ENCODE peak calls at places on chromosomes 16 and 17, in four cellular contexts. One of them, this sample, is unnamed.

GRCh38 chr16:84095466-84095865 is 21.3 kb downstream of the MBTPS1 start:
- DNase-seq in mesothelial cell of epicardium: no peak
- DNase-seq in AG04450: no peak
- DNase-seq in stimulated activated naive CD8-positive, alpha-beta T cell treated with anti-CD3 and anti-CD28 coated beads, Interleukin-15, amount 100 ng/mL, for 72 hours: no peak
- DNase-seq in this sample: no peak

GRCh38 chr17:81427446-81428120 is 32.3 kb downstream of the BAHCC1 start:
- DNase-seq in stimulated activated naive CD8-positive, alpha-beta T cell treated with anti-CD3 and anti-CD28 coated beads, Interleukin-15, amount 100 ng/mL, for 72 hours: no peak
- DNase-seq in AG04450: no peak
- DNase-seq in mesothelial cell of epicardium: no peak
- DNase-seq in this sample: peak; percentile 88

GRCh38 chr17:2899911-2900310 is 103.7 kb downstream of the RAP1GAP2 start:
- DNase-seq in stimulated activated naive CD8-positive, alpha-beta T cell treated with anti-CD3 and anti-CD28 coated beads, Interleukin-15, amount 100 ng/mL, for 72 hours: no peak
- DNase-seq in AG04450: no peak
- DNase-seq in mesothelial cell of epicardium: no peak
- DNase-seq in this sample: peak; percentile 86

GRCh38 chr17:81550285-81550684 is 1.9 kb downstream of the FAAP100 start:
- DNase-seq in mesothelial cell of epicardium: no peak
- DNase-seq in AG04450: no peak
- DNase-seq in stimulated activated naive CD8-positive, alpha-beta T cell treated with anti-CD3 and anti-CD28 coated beads, Interleukin-15, amount 100 ng/mL, for 72 hours: no peak
- DNase-seq in this sample: peak; percentile 45

GRCh38 chr16:57166951-57167350 is 18.9 kb downstream of the PSME3IP1 start:
- DNase-seq in AG04450: no peak
- DNase-seq in stimulated activated naive CD8-positive, alpha-beta T cell treated with anti-CD3 and anti-CD28 coated beads, Interleukin-15, amount 100 ng/mL, for 72 hours: no peak
- DNase-seq in mesothelial cell of epicardium: no peak
- DNase-seq in this sample: no peak

GRCh38 chr16:85199069-85199725 is 86.9 kb upstream of the CIBAR2 start:
- DNase-seq in mesothelial cell of epicardium: no peak
- DNase-seq in AG04450: no peak
- DNase-seq in stimulated activated naive CD8-positive, alpha-beta T cell treated with anti-CD3 and anti-CD28 coated beads, Interleukin-15, amount 100 ng/mL, for 72 hours: no peak
- DNase-seq in this sample: no peak

GRCh38 chr16:55113195-55113594 is 182.5 kb downstream of the IRX5 start:
- DNase-seq in mesothelial cell of epicardium: no peak
- DNase-seq in AG04450: no peak
- DNase-seq in stimulated activated naive CD8-positive, alpha-beta T cell treated with anti-CD3 and anti-CD28 coated beads, Interleukin-15, amount 100 ng/mL, for 72 hours: no peak
- DNase-seq in this sample: no peak

GRCh38 chr17:19003966-19004600 is 481 bp downstream of the FAM83G start:
- DNase-seq in mesothelial cell of epicardium: no peak
- DNase-seq in AG04450: no peak
- DNase-seq in stimulated activated naive CD8-positive, alpha-beta T cell treated with anti-CD3 and anti-CD28 coated beads, Interleukin-15, amount 100 ng/mL, for 72 hours: peak; percentile 41
- DNase-seq in this sample: peak; percentile 42

GRCh38 chr17:39198186-39198566 is 707 bp upstream of the CACNB1 start:
- DNase-seq in AG04450: no peak
- DNase-seq in mesothelial cell of epicardium: no peak
- DNase-seq in stimulated activated naive CD8-positive, alpha-beta T cell treated with anti-CD3 and anti-CD28 coated beads, Interleukin-15, amount 100 ng/mL, for 72 hours: no peak
- DNase-seq in this sample: no peak

GRCh38 chr16:85419503-85420408 is 193.4 kb upstream of the GSE1 start:
- DNase-seq in stimulated activated naive CD8-positive, alpha-beta T cell treated with anti-CD3 and anti-CD28 coated beads, Interleukin-15, amount 100 ng/mL, for 72 hours: no peak
- DNase-seq in AG04450: no peak
- DNase-seq in mesothelial cell of epicardium: peak; percentile 7
- DNase-seq in this sample: peak; percentile 12